ENCODE peak calls at places on chromosome 11, in eight cellular contexts. One of them, this sample, is unnamed.

GRCh38 chr11:1834132-1834610 is 619 bp upstream of the SYT8 start:
- DNase-seq in left lung: peak
- DNase-seq in heart right ventricle: peak
- DNase-seq in coronary artery: no peak
- DNase-seq in cardiac muscle cell: no peak
- DNase-seq in psoas muscle: no peak
- DNase-seq in neural progenitor cell: no peak
- DNase-seq in endodermal cell: no peak
- DNase-seq in this sample: peak

GRCh38 chr11:69212121-69213110 is 56.7 kb downstream of the SMIM38 start:
- DNase-seq in cardiac muscle cell: no peak
- DNase-seq in heart right ventricle: no peak
- DNase-seq in psoas muscle: no peak
- DNase-seq in endodermal cell: peak
- DNase-seq in left lung: no peak
- DNase-seq in coronary artery: peak
- DNase-seq in neural progenitor cell: peak
- DNase-seq in this sample: no peak

GRCh38 chr11:11179239-11179638 is 173.8 kb downstream of the CSNK2A3 start:
- DNase-seq in endodermal cell: no peak
- DNase-seq in coronary artery: no peak
- DNase-seq in psoas muscle: no peak
- DNase-seq in neural progenitor cell: no peak
- DNase-seq in cardiac muscle cell: peak
- DNase-seq in heart right ventricle: no peak
- DNase-seq in left lung: no peak
- DNase-seq in this sample: peak

GRCh38 chr11:7927635-7928034 is 3.4 kb downstream of the OR10A6 start:
- DNase-seq in endodermal cell: no peak
- DNase-seq in cardiac muscle cell: peak
- DNase-seq in psoas muscle: no peak
- DNase-seq in left lung: no peak
- DNase-seq in coronary artery: no peak
- DNase-seq in heart right ventricle: no peak
- DNase-seq in neural progenitor cell: no peak
- DNase-seq in this sample: no peak

GRCh38 chr11:43765194-43765593 is 84.7 kb downstream of the HSD17B12 start:
- DNase-seq in cardiac muscle cell: no peak
- DNase-seq in left lung: no peak
- DNase-seq in psoas muscle: no peak
- DNase-seq in endodermal cell: no peak
- DNase-seq in coronary artery: no peak
- DNase-seq in heart right ventricle: no peak
- DNase-seq in neural progenitor cell: no peak
- DNase-seq in this sample: no peak

GRCh38 chr11:60950933-60951610 is 904 bp downstream of the SLC15A3 start:
- DNase-seq in psoas muscle: no peak
- DNase-seq in coronary artery: no peak
- DNase-seq in endodermal cell: peak
- DNase-seq in left lung: peak
- DNase-seq in neural progenitor cell: peak
- DNase-seq in heart right ventricle: peak
- DNase-seq in cardiac muscle cell: peak
- DNase-seq in this sample: no peak

GRCh38 chr11:70049045-70049444 is 29.1 kb upstream of the ANO1 start:
- DNase-seq in left lung: no peak
- DNase-seq in heart right ventricle: no peak
- DNase-seq in coronary artery: peak
- DNase-seq in endodermal cell: no peak
- DNase-seq in psoas muscle: no peak
- DNase-seq in neural progenitor cell: no peak
- DNase-seq in cardiac muscle cell: no peak
- DNase-seq in this sample: no peak

GRCh38 chr11:128585498-128586238 is 1.7 kb downstream of the ETS1 start:
- DNase-seq in neural progenitor cell: peak
- DNase-seq in left lung: no peak
- DNase-seq in psoas muscle: no peak
- DNase-seq in cardiac muscle cell: no peak
- DNase-seq in coronary artery: no peak
- DNase-seq in endodermal cell: peak
- DNase-seq in heart right ventricle: no peak
- DNase-seq in this sample: no peak

GRCh38 chr11:10139656-10140055 is 154.4 kb downstream of the SBF2 start:
- DNase-seq in coronary artery: no peak
- DNase-seq in cardiac muscle cell: peak
- DNase-seq in endodermal cell: no peak
- DNase-seq in left lung: no peak
- DNase-seq in heart right ventricle: no peak
- DNase-seq in neural progenitor cell: no peak
- DNase-seq in psoas muscle: no peak
- DNase-seq in this sample: peak

GRCh38 chr11:2991477-2992233 is 474 bp downstream of the NAP1L4 start:
- DNase-seq in neural progenitor cell: no peak
- DNase-seq in coronary artery: peak
- DNase-seq in left lung: peak
- DNase-seq in cardiac muscle cell: peak
- DNase-seq in heart right ventricle: no peak
- DNase-seq in endodermal cell: no peak
- DNase-seq in psoas muscle: no peak
- DNase-seq in this sample: peak

DNA sequence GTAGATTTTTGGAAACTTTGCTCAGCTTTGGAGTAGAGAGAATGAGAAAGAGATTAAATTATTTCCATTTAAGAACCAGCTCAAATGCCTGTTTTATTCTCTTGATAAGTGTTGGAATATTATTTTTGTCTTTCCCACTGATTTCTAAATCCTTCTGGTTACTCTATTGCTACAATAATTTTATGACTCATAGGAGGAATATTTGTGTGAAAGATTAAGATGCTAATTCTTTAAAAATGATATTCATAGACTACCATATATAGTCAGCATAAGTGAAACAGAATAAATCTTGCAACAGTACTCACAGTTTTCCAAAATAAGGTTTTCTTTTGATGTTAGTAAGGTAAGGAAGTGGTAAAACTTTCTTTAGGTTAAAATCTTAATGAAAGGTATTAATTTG is 60.9 kb downstream of the YAP1 start:
- DNase-seq in heart right ventricle: no peak
- DNase-seq in neural progenitor cell: no peak
- DNase-seq in cardiac muscle cell: peak
- DNase-seq in coronary artery: no peak
- DNase-seq in endodermal cell: no peak
- DNase-seq in psoas muscle: no peak
- DNase-seq in left lung: no peak
- DNase-seq in this sample: peak
- TF ChIP-seq CTCF in heart right ventricle: no peak
- TF ChIP-seq CTCF in neural progenitor cell: no peak
- TF ChIP-seq CTCF in cardiac muscle cell: no peak
- TF ChIP-seq CTCF in coronary artery: no peak
- TF ChIP-seq CTCF in endodermal cell: no peak
- TF ChIP-seq CTCF in psoas muscle: no peak
- TF ChIP-seq CTCF in left lung: no peak
- TF ChIP-seq CTCF in this sample: no peak

DNA sequence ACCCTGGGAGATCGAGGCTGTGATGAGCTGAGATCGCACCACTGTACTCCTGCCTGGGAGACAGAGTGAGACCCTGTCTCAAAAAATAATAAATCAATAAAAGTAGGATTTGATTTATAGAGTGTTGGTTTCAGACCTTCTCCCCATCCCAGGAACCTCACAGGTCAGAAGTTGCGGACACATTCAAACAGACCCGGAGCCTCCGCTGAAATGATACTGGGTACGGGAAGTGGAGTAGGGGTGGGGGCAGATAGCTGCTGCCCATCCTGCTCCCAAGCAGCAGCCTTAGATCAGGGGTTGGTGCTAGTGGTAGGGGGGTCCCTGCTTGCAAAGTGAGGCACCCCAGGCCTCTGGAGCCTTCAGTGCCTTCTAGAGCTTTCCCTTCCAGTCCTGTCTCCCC is 7.8 kb downstream of the PRDM11 start:
- DNase-seq in psoas muscle: no peak
- DNase-seq in endodermal cell: no peak
- DNase-seq in coronary artery: peak
- DNase-seq in cardiac muscle cell: no peak
- DNase-seq in neural progenitor cell: no peak
- DNase-seq in left lung: no peak
- DNase-seq in heart right ventricle: no peak
- DNase-seq in this sample: no peak
- H3K27ac ChIP-seq in psoas muscle: no peak
- H3K27ac ChIP-seq in endodermal cell: no peak
- H3K27ac ChIP-seq in coronary artery: peak
- H3K27ac ChIP-seq in cardiac muscle cell: no peak
- H3K27ac ChIP-seq in neural progenitor cell: no peak
- H3K27ac ChIP-seq in left lung: no peak
- H3K27ac ChIP-seq in heart right ventricle: no peak
- H3K27ac ChIP-seq in this sample: no peak

GRCh38 chr11:96050435-96051182 is 126.7 kb upstream of the MTMR2 start:
- DNase-seq in psoas muscle: no peak
- DNase-seq in endodermal cell: no peak
- DNase-seq in left lung: no peak
- DNase-seq in coronary artery: no peak
- DNase-seq in heart right ventricle: no peak
- DNase-seq in neural progenitor cell: no peak
- DNase-seq in cardiac muscle cell: peak
- DNase-seq in this sample: no peak
- TF ChIP-seq CTCF in psoas muscle: no peak
- TF ChIP-seq CTCF in endodermal cell: peak
- TF ChIP-seq CTCF in left lung: no peak
- TF ChIP-seq CTCF in coronary artery: no peak
- TF ChIP-seq CTCF in heart right ventricle: no peak
- TF ChIP-seq CTCF in neural progenitor cell: no peak
- TF ChIP-seq CTCF in cardiac muscle cell: peak
- TF ChIP-seq CTCF in this sample: no peak

DNA sequence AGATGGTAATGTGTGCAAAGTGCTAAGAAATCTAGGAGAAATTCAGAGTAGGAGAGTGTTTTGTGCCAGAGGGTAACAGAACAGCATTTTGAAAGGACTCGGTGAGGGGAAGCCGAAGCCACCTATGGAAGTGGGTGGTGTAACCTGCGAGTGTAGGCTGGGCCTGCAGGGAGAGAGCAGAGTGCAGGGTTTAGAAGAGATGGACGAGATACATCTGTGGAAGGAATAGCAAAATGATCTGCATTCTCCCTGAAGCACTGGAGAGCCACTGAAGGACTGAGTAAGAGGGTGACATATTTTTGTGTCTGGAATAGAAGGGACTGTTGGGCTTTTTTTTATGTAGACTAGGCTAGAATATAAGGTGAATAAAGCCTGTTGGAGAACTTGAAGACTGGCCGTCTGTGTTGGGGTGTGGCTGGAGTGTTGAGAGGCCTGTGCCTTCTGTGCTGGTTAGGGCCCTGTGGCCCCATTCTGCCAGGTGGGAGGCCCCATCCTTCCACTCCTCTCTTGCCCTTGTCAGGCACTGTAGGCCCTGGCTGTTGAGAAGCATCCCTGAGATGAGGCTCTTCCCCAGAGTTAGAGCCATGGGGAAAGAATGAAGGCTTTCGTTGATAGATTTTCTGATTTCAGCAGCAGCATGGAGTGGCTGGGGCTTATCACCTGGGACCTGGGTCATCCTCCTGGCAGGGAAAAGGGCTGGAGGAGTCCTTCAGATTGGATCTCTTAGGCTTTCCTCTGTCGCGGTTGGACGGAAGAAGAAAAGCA is 102.2 kb downstream of the ZBTB16 start:
- DNase-seq in left lung: no peak
- DNase-seq in cardiac muscle cell: no peak
- DNase-seq in heart right ventricle: peak
- DNase-seq in neural progenitor cell: no peak
- DNase-seq in psoas muscle: peak
- DNase-seq in coronary artery: no peak
- DNase-seq in endodermal cell: no peak
- DNase-seq in this sample: no peak
- H3K27ac ChIP-seq in left lung: peak
- H3K27ac ChIP-seq in cardiac muscle cell: no peak
- H3K27ac ChIP-seq in heart right ventricle: peak
- H3K27ac ChIP-seq in neural progenitor cell: no peak
- H3K27ac ChIP-seq in psoas muscle: peak
- H3K27ac ChIP-seq in coronary artery: peak
- H3K27ac ChIP-seq in endodermal cell: no peak
- H3K27ac ChIP-seq in this sample: peak

DNA sequence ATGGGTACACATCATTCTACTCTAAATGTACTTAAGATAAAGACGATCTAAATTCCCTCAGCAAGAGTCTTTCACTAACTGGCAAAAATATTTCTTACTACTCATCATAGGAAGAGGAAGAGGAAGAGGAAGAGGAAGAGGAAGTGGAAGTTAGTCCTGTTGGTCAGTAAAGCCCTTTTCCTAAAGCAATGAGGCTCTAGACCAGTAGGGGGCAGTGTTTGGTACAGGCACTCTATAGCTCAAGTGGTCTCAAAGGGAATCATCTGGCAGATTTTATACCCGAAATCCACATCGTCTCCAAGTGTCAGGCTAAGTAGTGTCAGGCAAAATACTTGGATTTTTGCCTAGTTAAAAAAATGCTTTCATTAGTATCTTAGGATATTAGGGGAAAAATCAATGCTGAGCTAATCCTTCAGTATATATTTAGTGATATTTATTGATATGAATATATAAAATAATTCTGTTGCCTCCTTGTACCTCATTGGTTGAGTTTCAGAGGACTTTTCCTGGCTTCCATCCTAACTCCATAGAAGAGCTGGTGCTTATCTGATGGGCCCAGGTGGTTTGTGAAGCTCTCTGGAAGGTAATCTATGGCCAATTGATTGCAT is 7.7 kb downstream of the BLID start:
- DNase-seq in cardiac muscle cell: peak
- DNase-seq in endodermal cell: peak
- DNase-seq in heart right ventricle: no peak
- DNase-seq in psoas muscle: no peak
- DNase-seq in left lung: no peak
- DNase-seq in neural progenitor cell: peak
- DNase-seq in coronary artery: no peak
- DNase-seq in this sample: no peak
- TF ChIP-seq CTCF in cardiac muscle cell: peak
- TF ChIP-seq CTCF in endodermal cell: peak
- TF ChIP-seq CTCF in heart right ventricle: peak
- TF ChIP-seq CTCF in psoas muscle: peak
- TF ChIP-seq CTCF in left lung: peak
- TF ChIP-seq CTCF in neural progenitor cell: peak
- TF ChIP-seq CTCF in coronary artery: no peak
- TF ChIP-seq CTCF in this sample: peak

GRCh38 chr11:111714522-111714921 is 51.7 kb downstream of the PPP2R1B start:
- DNase-seq in heart right ventricle: no peak
- DNase-seq in neural progenitor cell: no peak
- DNase-seq in cardiac muscle cell: no peak
- DNase-seq in endodermal cell: no peak
- DNase-seq in psoas muscle: no peak
- DNase-seq in left lung: no peak
- DNase-seq in coronary artery: no peak
- DNase-seq in this sample: no peak
- H3K27ac ChIP-seq in heart right ventricle: no peak
- H3K27ac ChIP-seq in neural progenitor cell: no peak
- H3K27ac ChIP-seq in cardiac muscle cell: no peak
- H3K27ac ChIP-seq in endodermal cell: no peak
- H3K27ac ChIP-seq in psoas muscle: no peak
- H3K27ac ChIP-seq in left lung: no peak
- H3K27ac ChIP-seq in coronary artery: no peak
- H3K27ac ChIP-seq in this sample: no peak

GRCh38 chr11:14905104-14906033 is 13.3 kb upstream of the CYP2R1 start:
- DNase-seq in coronary artery: peak
- DNase-seq in heart right ventricle: peak
- DNase-seq in psoas muscle: peak
- DNase-seq in cardiac muscle cell: peak
- DNase-seq in neural progenitor cell: peak
- DNase-seq in endodermal cell: peak
- DNase-seq in left lung: peak
- DNase-seq in this sample: no peak
- TF ChIP-seq CTCF in coronary artery: peak
- TF ChIP-seq CTCF in heart right ventricle: peak
- TF ChIP-seq CTCF in psoas muscle: no peak
- TF ChIP-seq CTCF in cardiac muscle cell: peak
- TF ChIP-seq CTCF in neural progenitor cell: peak
- TF ChIP-seq CTCF in endodermal cell: peak
- TF ChIP-seq CTCF in left lung: peak
- TF ChIP-seq CTCF in this sample: peak